ENCODE peak calls at places on chromosomes 4 and X, in nine cellular contexts. A is B cell, G is pancreas, J is HL-60, L is cardiac muscle cell, W is WTC11, C is BE2C, O is bronchial epithelial cell, V is IMR-90. T is an unnamed sample.

GRCh38 chr4:89434364-89434988 is 126.9 kb upstream of the GPRIN3 start:
- DNase-seq in A (peak; percentile 24), G (no peak), J (peak; percentile 11), L (peak; percentile 53), W (no peak), C (no peak), O (peak; percentile 41), V (peak; percentile 35), T (peak; percentile 35)

GRCh38 chr4:7590205-7590604 is 155.5 kb upstream of the PSAPL1 start:
- DNase-seq in A (no peak), G (no peak), J (no peak), L (no peak), W (no peak), C (no peak), O (no peak), V (no peak), T (no peak)

GRCh38 chr4:87032884-87033533 is 98.2 kb downstream of the AFF1 start:
- DNase-seq in A (no peak), G (no peak), J (no peak), L (no peak), W (no peak), C (no peak), O (peak; percentile 41), V (peak; percentile 83), T (no peak)

GRCh38 chr4:101171747-101172146 is 175.6 kb downstream of the PPP3CA start:
- DNase-seq in A (no peak), G (no peak), J (no peak), L (no peak), W (no peak), C (no peak), O (peak; percentile 86), V (peak; percentile 68), T (no peak)

GRCh38 chrX:28888421-28888820 is 301.2 kb downstream of the IL1RAPL1 start:
- DNase-seq in A (no peak), G (no peak), J (no peak), L (no peak), W (no peak), C (no peak), O (no peak), V (peak; percentile 70), T (no peak)

GRCh38 chr4:141853091-141853734 is 216.8 kb downstream of the IL15 start:
- DNase-seq in A (no peak), G (no peak), J (no peak), L (no peak), W (no peak), C (no peak), O (peak; percentile 18), V (no peak), T (no peak)

GRCh38 chr4:150237110-150237852 is 159.0 kb downstream of the DCLK2 start:
- DNase-seq in A (no peak), G (no peak), J (no peak), L (no peak), W (no peak), C (no peak), O (peak; percentile 95), V (peak; percentile 98), T (no peak)

GRCh38 chr4:20252656-20253271 is 1.1 kb downstream of the SLIT2 start:
- DNase-seq in A (no peak), G (peak; percentile 75), J (no peak), L (peak; percentile 67), W (peak; percentile 33), C (peak; percentile 6), O (no peak), V (peak; percentile 39), T (peak; percentile 34)

GRCh38 chr4:100841911-100842310 is 324.1 kb upstream of the EMCN start:
- DNase-seq in A (no peak), G (no peak), J (no peak), L (no peak), W (no peak), C (no peak), O (peak; percentile 68), V (no peak), T (no peak)

GRCh38 chrX:39845289-39845688 is 252.5 kb downstream of the BCOR start:
- DNase-seq in A (no peak), G (no peak), J (no peak), L (no peak), W (no peak), C (no peak), O (no peak), V (no peak), T (no peak)

GRCh38 chr4:187302456-187302855 is 578.8 kb upstream of the FAT1 start:
- DNase-seq in A (no peak), G (no peak), J (no peak), L (no peak), W (no peak), C (no peak), O (no peak), V (peak; percentile 39), T (no peak)

GRCh38 chr4:185412412-185412811 is 13.4 kb downstream of the UFSP2 start:
- DNase-seq in A (no peak), G (no peak), J (no peak), L (no peak), W (no peak), C (no peak), O (no peak), V (peak; percentile 10), T (no peak)

GRCh38 chrX:133171962-133172708 is 46.0 kb downstream of the TFDP3 start:
- DNase-seq in A (no peak), G (no peak), J (no peak), L (peak; percentile 41), W (no peak), C (no peak), O (peak; percentile 43), V (no peak), T (peak; percentile 10)

GRCh38 chr4:108396900-108397299 is 223.5 kb upstream of the RPL34 start:
- DNase-seq in A (no peak), G (no peak), J (no peak), L (no peak), W (no peak), C (no peak), O (peak; percentile 2), V (no peak), T (no peak)
- TF ChIP-seq CTCF in A (no peak), G (no peak), J (no peak), L (no peak), W (no peak), C (no peak), O (no peak), V (no peak), T (no peak)

GRCh38 chr4:113893546-113893945 is 85.9 kb downstream of the ARSJ start:
- DNase-seq in A (no peak), G (no peak), J (no peak), L (no peak), W (no peak), C (no peak), O (peak; percentile 39), V (peak; percentile 32), T (no peak)
- TF ChIP-seq CTCF in A (no peak), G (no peak), J (no peak), L (peak; percentile 26), W (no peak), C (peak; percentile 43), O (peak; percentile 22), V (peak; percentile 28), T (peak; percentile 22)

DNA sequence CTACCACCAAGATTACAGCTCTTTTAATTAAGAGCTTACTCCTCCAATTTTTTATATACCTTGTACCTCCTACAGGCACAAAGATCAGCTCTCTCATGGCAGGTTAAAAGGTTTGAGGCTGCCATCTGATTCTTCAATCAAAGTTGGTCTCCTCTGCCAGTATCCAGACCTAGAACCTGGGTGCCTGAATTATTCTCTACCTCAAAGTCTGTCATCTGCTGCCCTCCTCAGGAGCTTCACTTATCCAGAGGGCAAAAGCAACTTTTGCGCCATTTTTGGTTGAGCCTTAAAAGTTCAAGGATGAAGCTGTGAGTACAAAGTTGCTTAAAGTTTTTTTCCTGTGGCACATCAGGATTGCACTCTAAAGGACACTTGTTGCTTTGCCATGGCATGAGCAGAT is 343.7 kb upstream of the PPP1R2C start:
- DNase-seq in A (no peak), G (no peak), J (no peak), L (no peak), W (no peak), C (no peak), O (peak; percentile 11), V (no peak), T (no peak)
- TF ChIP-seq CTCF in A (no peak), G (no peak), J (no peak), L (no peak), W (no peak), C (no peak), O (peak; percentile 15), V (peak; percentile 2), T (peak; percentile 16)

GRCh38 chr4:109334596-109335105 is 32.2 kb upstream of the COL25A1 start:
- DNase-seq in A (no peak), G (no peak), J (no peak), L (no peak), W (no peak), C (no peak), O (no peak), V (no peak), T (no peak)

GRCh38 chr4:109334129-109334528 is 31.7 kb upstream of the COL25A1 start:
- DNase-seq in A (no peak), G (no peak), J (no peak), L (no peak), W (no peak), C (no peak), O (no peak), V (no peak), T (no peak)

DNA sequence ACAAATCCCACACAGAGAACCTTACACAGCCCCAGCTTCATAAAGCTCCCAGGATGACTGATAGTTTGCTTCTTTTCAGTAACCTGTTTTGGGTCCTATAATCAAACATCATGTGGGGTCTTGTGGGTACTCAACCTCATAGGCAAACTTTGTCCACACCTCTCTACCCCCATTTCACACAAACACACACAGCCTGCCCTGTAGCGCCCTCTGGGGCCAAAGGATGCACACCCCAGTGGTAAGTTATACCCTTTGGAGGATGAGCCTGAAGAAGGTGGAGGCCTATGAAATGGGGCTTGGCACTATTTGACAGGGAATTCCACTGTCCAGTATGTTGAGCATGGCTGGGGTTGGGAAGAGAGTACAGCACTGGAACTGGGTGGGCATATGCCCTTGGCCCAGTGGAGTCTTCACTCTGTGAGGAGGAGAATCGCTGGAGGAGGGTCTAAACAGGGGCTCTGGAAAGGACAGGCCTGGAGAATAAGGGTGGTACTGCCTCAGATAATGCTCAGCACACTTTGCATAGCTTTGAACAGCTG is 30.5 kb upstream of the COL25A1 start:
- DNase-seq in A (no peak), G (no peak), J (no peak), L (no peak), W (peak; percentile 80), C (peak; percentile 18), O (no peak), V (no peak), T (no peak)
- TF ChIP-seq CTCF in A (no peak), G (no peak), J (peak; percentile 1), L (peak; percentile 42), W (peak; percentile 53), C (peak; percentile 39), O (peak; percentile 6), V (peak; percentile 26), T (peak; percentile 50)

DNA sequence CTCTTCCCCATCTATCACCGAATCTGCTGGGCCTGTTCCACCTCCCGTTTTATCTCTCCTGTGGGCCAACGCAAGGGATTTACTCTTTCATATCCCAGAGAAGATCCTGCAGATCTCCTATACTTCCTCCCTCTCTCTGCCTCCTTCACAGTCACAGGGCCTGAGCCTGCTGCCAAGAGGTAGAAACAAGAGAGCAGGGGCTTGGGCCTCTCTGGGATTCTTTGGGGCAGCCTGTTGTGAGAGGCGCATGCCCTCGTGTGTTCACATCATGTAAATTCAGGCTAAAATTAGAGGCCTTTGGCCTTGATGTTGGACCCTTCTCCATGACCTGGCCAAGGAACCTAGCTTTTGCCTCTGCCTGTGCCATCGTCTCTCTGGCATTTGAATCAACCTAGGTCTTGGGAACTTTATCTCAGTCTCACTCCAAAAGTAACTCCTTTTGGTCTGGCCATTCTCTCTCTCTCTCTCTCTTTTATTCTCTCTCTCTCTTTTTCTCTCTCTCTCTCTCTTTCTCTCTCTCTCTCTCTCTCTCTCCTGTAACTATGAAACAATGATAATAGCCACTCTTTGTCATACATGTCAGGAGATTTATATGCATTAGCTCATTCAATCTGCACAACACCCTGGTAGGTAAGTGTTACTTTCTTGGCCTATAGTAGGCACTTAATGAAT is 20.0 kb upstream of the EFNB1 start:
- DNase-seq in A (no peak), G (no peak), J (no peak), L (peak; percentile 58), W (peak; percentile 21), C (no peak), O (no peak), V (no peak), T (no peak)
- TF ChIP-seq CTCF in A (no peak), G (no peak), J (no peak), L (peak; percentile 51), W (no peak), C (peak; percentile 27), O (peak; percentile 41), V (peak; percentile 26), T (peak; percentile 41)

T was measured in GM13977.